ENCODE peak calls at places on chromosomes 7 and 10, in seven cellular contexts. One of them, this sample, is unnamed.
A peak's percentile ranks its signal among the peaks of the same experiment; 100 is the strongest.

GRCh38 chr7:148773344-148773743 is 74.6 kb downstream of the CUL1 start:
- DNase-seq in lower lobe of right lung: no peak
- DNase-seq in heart left ventricle: no peak
- DNase-seq in MM.1S: peak; percentile 93
- DNase-seq in heart right ventricle: no peak
- DNase-seq in transverse colon: no peak
- DNase-seq in prostate gland: no peak
- DNase-seq in this sample: no peak

GRCh38 chr10:53990799-53991238 is 810.2 kb downstream of the PCDH15 start:
- DNase-seq in heart left ventricle: no peak
- DNase-seq in lower lobe of right lung: no peak
- DNase-seq in MM.1S: no peak
- DNase-seq in heart right ventricle: no peak
- DNase-seq in prostate gland: no peak
- DNase-seq in transverse colon: no peak
- DNase-seq in this sample: no peak

GRCh38 chr10:119165171-119166110 is at the start of gene SFXN4:
- DNase-seq in prostate gland: peak; percentile 67
- DNase-seq in heart left ventricle: peak; percentile 88
- DNase-seq in transverse colon: peak; percentile 85
- DNase-seq in MM.1S: peak; percentile 80
- DNase-seq in heart right ventricle: peak; percentile 84
- DNase-seq in lower lobe of right lung: peak; percentile 90
- DNase-seq in this sample: peak; percentile 93

GRCh38 chr10:5482016-5482415 is 17.4 kb downstream of the CALML5 start:
- DNase-seq in heart left ventricle: no peak
- DNase-seq in heart right ventricle: no peak
- DNase-seq in transverse colon: no peak
- DNase-seq in prostate gland: no peak
- DNase-seq in MM.1S: no peak
- DNase-seq in lower lobe of right lung: no peak
- DNase-seq in this sample: no peak

GRCh38 chr10:105585753-105586152 is 944.7 kb downstream of the SORCS3 start:
- DNase-seq in transverse colon: no peak
- DNase-seq in heart left ventricle: no peak
- DNase-seq in lower lobe of right lung: no peak
- DNase-seq in heart right ventricle: no peak
- DNase-seq in MM.1S: no peak
- DNase-seq in prostate gland: no peak
- DNase-seq in this sample: no peak

GRCh38 chr7:130417215-130417614 is 23.6 kb downstream of the CEP41 start:
- DNase-seq in transverse colon: no peak
- DNase-seq in lower lobe of right lung: no peak
- DNase-seq in MM.1S: no peak
- DNase-seq in heart left ventricle: no peak
- DNase-seq in heart right ventricle: no peak
- DNase-seq in prostate gland: no peak
- DNase-seq in this sample: no peak

GRCh38 chr10:113618338-113618737 is 45.5 kb downstream of the NRAP start:
- DNase-seq in prostate gland: no peak
- DNase-seq in transverse colon: no peak
- DNase-seq in MM.1S: no peak
- DNase-seq in heart left ventricle: no peak
- DNase-seq in heart right ventricle: no peak
- DNase-seq in lower lobe of right lung: no peak
- DNase-seq in this sample: no peak

GRCh38 chr10:71250405-71250804 is 38.0 kb downstream of the UNC5B start:
- DNase-seq in MM.1S: no peak
- DNase-seq in lower lobe of right lung: no peak
- DNase-seq in prostate gland: no peak
- DNase-seq in transverse colon: no peak
- DNase-seq in heart left ventricle: no peak
- DNase-seq in heart right ventricle: no peak
- DNase-seq in this sample: peak; percentile 1

GRCh38 chr10:101807158-101807557 is 11.1 kb downstream of the OGA start:
- DNase-seq in MM.1S: no peak
- DNase-seq in transverse colon: no peak
- DNase-seq in heart left ventricle: no peak
- DNase-seq in lower lobe of right lung: no peak
- DNase-seq in prostate gland: no peak
- DNase-seq in heart right ventricle: no peak
- DNase-seq in this sample: no peak

GRCh38 chr7:31767686-31768358 is 80.8 kb downstream of the PPP1R17 start:
- DNase-seq in MM.1S: no peak
- DNase-seq in prostate gland: no peak
- DNase-seq in transverse colon: no peak
- DNase-seq in lower lobe of right lung: no peak
- DNase-seq in heart right ventricle: no peak
- DNase-seq in heart left ventricle: no peak
- DNase-seq in this sample: no peak

GRCh38 chr7:69825031-69825681 is 226.9 kb downstream of the AUTS2 start:
- DNase-seq in lower lobe of right lung: no peak
- DNase-seq in transverse colon: no peak
- DNase-seq in MM.1S: no peak
- DNase-seq in heart left ventricle: no peak
- DNase-seq in prostate gland: no peak
- DNase-seq in heart right ventricle: no peak
- DNase-seq in this sample: no peak

GRCh38 chr10:43043773-43044394 is 33.0 kb upstream of the RET start:
- DNase-seq in lower lobe of right lung: peak; percentile 28
- DNase-seq in heart left ventricle: no peak
- DNase-seq in transverse colon: no peak
- DNase-seq in prostate gland: no peak
- DNase-seq in MM.1S: no peak
- DNase-seq in heart right ventricle: no peak
- DNase-seq in this sample: no peak

GRCh38 chr7:130486963-130487324 is 4.9 kb upstream of the MEST start:
- DNase-seq in prostate gland: no peak
- DNase-seq in heart right ventricle: no peak
- DNase-seq in lower lobe of right lung: no peak
- DNase-seq in transverse colon: no peak
- DNase-seq in heart left ventricle: no peak
- DNase-seq in MM.1S: no peak
- DNase-seq in this sample: no peak

GRCh38 chr7:134553976-134554375 is 5.1 kb downstream of the AKR1B15 start:
- DNase-seq in lower lobe of right lung: no peak
- DNase-seq in prostate gland: no peak
- DNase-seq in MM.1S: peak; percentile 35
- DNase-seq in heart right ventricle: no peak
- DNase-seq in heart left ventricle: no peak
- DNase-seq in transverse colon: no peak
- DNase-seq in this sample: no peak

GRCh38 chr7:19143930-19144574 is 1.2 kb downstream of the FERD3L start:
- DNase-seq in heart left ventricle: no peak
- DNase-seq in prostate gland: no peak
- DNase-seq in lower lobe of right lung: no peak
- DNase-seq in heart right ventricle: no peak
- DNase-seq in MM.1S: no peak
- DNase-seq in transverse colon: no peak
- DNase-seq in this sample: peak; percentile 26

GRCh38 chr7:77235280-77235679 is 35.7 kb upstream of the FGL2 start:
- DNase-seq in transverse colon: no peak
- DNase-seq in heart left ventricle: no peak
- DNase-seq in MM.1S: no peak
- DNase-seq in lower lobe of right lung: no peak
- DNase-seq in heart right ventricle: no peak
- DNase-seq in prostate gland: no peak
- DNase-seq in this sample: no peak

GRCh38 chr7:28165221-28165807 is 15.3 kb downstream of the JAZF1 start:
- DNase-seq in MM.1S: no peak
- DNase-seq in lower lobe of right lung: no peak
- DNase-seq in heart left ventricle: no peak
- DNase-seq in heart right ventricle: no peak
- DNase-seq in prostate gland: no peak
- DNase-seq in transverse colon: no peak
- DNase-seq in this sample: no peak

GRCh38 chr10:14362098-14362497 is 31.4 kb upstream of the FRMD4A start:
- DNase-seq in heart right ventricle: no peak
- DNase-seq in lower lobe of right lung: no peak
- DNase-seq in transverse colon: no peak
- DNase-seq in MM.1S: no peak
- DNase-seq in heart left ventricle: no peak
- DNase-seq in prostate gland: no peak
- DNase-seq in this sample: no peak

GRCh38 chr7:88826222-88826621 is 30.7 kb upstream of the TEX47 start:
- DNase-seq in MM.1S: peak; percentile 74
- DNase-seq in heart left ventricle: no peak
- DNase-seq in lower lobe of right lung: no peak
- DNase-seq in heart right ventricle: no peak
- DNase-seq in prostate gland: no peak
- DNase-seq in transverse colon: no peak
- DNase-seq in this sample: no peak

GRCh38 chr10:84308481-84309304 is 19.7 kb upstream of the CCSER2 start:
- DNase-seq in heart left ventricle: peak; percentile 67
- DNase-seq in prostate gland: peak; percentile 44
- DNase-seq in transverse colon: peak; percentile 51
- DNase-seq in heart right ventricle: peak; percentile 32
- DNase-seq in lower lobe of right lung: peak; percentile 55
- DNase-seq in MM.1S: no peak
- DNase-seq in this sample: peak; percentile 72

GRCh38 chr7:77460057-77460486 is 43.9 kb upstream of the GSAP start:
- DNase-seq in lower lobe of right lung: no peak
- DNase-seq in heart left ventricle: no peak
- DNase-seq in prostate gland: no peak
- DNase-seq in transverse colon: peak; percentile 26
- DNase-seq in heart right ventricle: no peak
- DNase-seq in MM.1S: no peak
- DNase-seq in this sample: no peak

GRCh38 chr7:30969604-30969970 is 5.8 kb downstream of the GHRHR start:
- DNase-seq in transverse colon: no peak
- DNase-seq in prostate gland: no peak
- DNase-seq in MM.1S: no peak
- DNase-seq in heart right ventricle: no peak
- DNase-seq in heart left ventricle: no peak
- DNase-seq in lower lobe of right lung: no peak
- DNase-seq in this sample: no peak

GRCh38 chr10:70265032-70265689 is 18.6 kb downstream of the NPFFR1 start:
- DNase-seq in transverse colon: no peak
- DNase-seq in lower lobe of right lung: no peak
- DNase-seq in heart right ventricle: no peak
- DNase-seq in heart left ventricle: no peak
- DNase-seq in prostate gland: no peak
- DNase-seq in MM.1S: peak; percentile 80
- DNase-seq in this sample: no peak

GRCh38 chr10:112362833-112363232 is 11.1 kb upstream of the ACSL5 start:
- DNase-seq in heart right ventricle: peak; percentile 60
- DNase-seq in heart left ventricle: peak; percentile 69
- DNase-seq in transverse colon: peak; percentile 60
- DNase-seq in prostate gland: no peak
- DNase-seq in MM.1S: no peak
- DNase-seq in lower lobe of right lung: no peak
- DNase-seq in this sample: peak; percentile 59

GRCh38 chr7:27898735-27899134 is 158.8 kb downstream of the TAX1BP1 start:
- DNase-seq in MM.1S: no peak
- DNase-seq in heart right ventricle: no peak
- DNase-seq in transverse colon: no peak
- DNase-seq in prostate gland: no peak
- DNase-seq in heart left ventricle: no peak
- DNase-seq in lower lobe of right lung: no peak
- DNase-seq in this sample: no peak

GRCh38 chr7:29929018-29929807 is 60.4 kb downstream of the SCRN1 start:
- DNase-seq in transverse colon: no peak
- DNase-seq in heart right ventricle: no peak
- DNase-seq in MM.1S: no peak
- DNase-seq in prostate gland: no peak
- DNase-seq in heart left ventricle: no peak
- DNase-seq in lower lobe of right lung: no peak
- DNase-seq in this sample: no peak

GRCh38 chr7:118662266-118662665 is 437.8 kb downstream of the ANKRD7 start:
- DNase-seq in heart right ventricle: no peak
- DNase-seq in prostate gland: no peak
- DNase-seq in transverse colon: no peak
- DNase-seq in MM.1S: no peak
- DNase-seq in lower lobe of right lung: no peak
- DNase-seq in heart left ventricle: no peak
- DNase-seq in this sample: no peak

GRCh38 chr7:118664498-118664897 is 440.0 kb downstream of the ANKRD7 start:
- DNase-seq in heart right ventricle: no peak
- DNase-seq in prostate gland: no peak
- DNase-seq in transverse colon: no peak
- DNase-seq in MM.1S: no peak
- DNase-seq in heart left ventricle: no peak
- DNase-seq in lower lobe of right lung: no peak
- DNase-seq in this sample: no peak
- H3K4me3 ChIP-seq in heart right ventricle: no peak overlapping the region
- H3K4me3 ChIP-seq in prostate gland: no peak overlapping the region
- H3K4me3 ChIP-seq in transverse colon: no peak overlapping the region
- H3K4me3 ChIP-seq in MM.1S: no peak overlapping the region
- H3K4me3 ChIP-seq in heart left ventricle: no peak overlapping the region
- H3K4me3 ChIP-seq in lower lobe of right lung: no peak overlapping the region
- H3K4me3 ChIP-seq in this sample: no peak overlapping the region

DNA sequence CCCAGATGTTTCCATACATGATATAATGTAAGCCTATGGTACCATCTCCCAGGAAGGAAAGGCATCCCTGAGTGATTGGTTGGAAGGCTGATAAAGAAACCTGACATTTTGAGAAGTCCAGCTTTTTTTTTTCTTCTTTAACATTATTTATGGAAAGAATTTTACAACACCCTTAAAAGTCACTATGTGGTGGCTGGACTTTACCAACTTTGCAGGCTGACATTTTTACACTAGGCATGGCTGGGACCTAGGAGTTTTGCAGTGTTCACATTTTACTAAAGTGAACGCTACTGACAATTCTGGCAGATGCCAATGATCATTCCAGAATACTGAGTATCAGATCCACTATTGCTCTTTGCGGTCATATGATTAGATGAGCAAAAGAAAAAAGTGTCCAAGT is 239.9 kb downstream of the GLI3 start:
- DNase-seq in lower lobe of right lung: no peak
- DNase-seq in transverse colon: no peak
- DNase-seq in prostate gland: no peak
- DNase-seq in MM.1S: no peak
- DNase-seq in heart left ventricle: no peak
- DNase-seq in heart right ventricle: no peak
- DNase-seq in this sample: no peak
- H3K27ac ChIP-seq in lower lobe of right lung: no peak overlapping the region
- H3K27ac ChIP-seq in transverse colon: peak overlapping the region; percentile 17
- H3K27ac ChIP-seq in prostate gland: no peak overlapping the region
- H3K27ac ChIP-seq in MM.1S: no peak overlapping the region
- H3K27ac ChIP-seq in heart left ventricle: no peak overlapping the region
- H3K27ac ChIP-seq in heart right ventricle: no peak overlapping the region
- H3K27ac ChIP-seq in this sample: no peak overlapping the region

GRCh38 chr7:137342340-137342739 is 1.2 kb downstream of the PTN start:
- DNase-seq in transverse colon: no peak
- DNase-seq in lower lobe of right lung: no peak
- DNase-seq in MM.1S: no peak
- DNase-seq in heart left ventricle: no peak
- DNase-seq in prostate gland: no peak
- DNase-seq in heart right ventricle: no peak
- DNase-seq in this sample: no peak
- H3K4me3 ChIP-seq in transverse colon: no peak overlapping the region
- H3K4me3 ChIP-seq in lower lobe of right lung: no peak overlapping the region
- H3K4me3 ChIP-seq in MM.1S: no peak overlapping the region
- H3K4me3 ChIP-seq in heart left ventricle: peak overlapping the region; percentile 68
- H3K4me3 ChIP-seq in prostate gland: peak overlapping the region; percentile 36
- H3K4me3 ChIP-seq in heart right ventricle: no peak overlapping the region
- H3K4me3 ChIP-seq in this sample: peak overlapping the region; percentile 48

GRCh38 chr7:43508434-43508833 is 74.5 kb upstream of the STK17A start:
- DNase-seq in transverse colon: no peak
- DNase-seq in lower lobe of right lung: no peak
- DNase-seq in prostate gland: no peak
- DNase-seq in heart right ventricle: no peak
- DNase-seq in heart left ventricle: no peak
- DNase-seq in MM.1S: no peak
- DNase-seq in this sample: no peak
- H3K27ac ChIP-seq in transverse colon: no peak overlapping the region
- H3K27ac ChIP-seq in lower lobe of right lung: no peak overlapping the region
- H3K27ac ChIP-seq in prostate gland: no peak overlapping the region
- H3K27ac ChIP-seq in heart right ventricle: no peak overlapping the region
- H3K27ac ChIP-seq in heart left ventricle: no peak overlapping the region
- H3K27ac ChIP-seq in MM.1S: no peak overlapping the region
- H3K27ac ChIP-seq in this sample: no peak overlapping the region

GRCh38 chr10:95291634-95292039 is 834 bp upstream of the PDLIM1 start:
- DNase-seq in transverse colon: no peak
- DNase-seq in MM.1S: no peak
- DNase-seq in heart left ventricle: peak; percentile 33
- DNase-seq in lower lobe of right lung: no peak
- DNase-seq in heart right ventricle: no peak
- DNase-seq in prostate gland: no peak
- DNase-seq in this sample: no peak
- H3K4me3 ChIP-seq in transverse colon: no peak overlapping the region
- H3K4me3 ChIP-seq in MM.1S: no peak overlapping the region
- H3K4me3 ChIP-seq in heart left ventricle: peak overlapping the region; percentile 100
- H3K4me3 ChIP-seq in lower lobe of right lung: peak overlapping the region; percentile 79
- H3K4me3 ChIP-seq in heart right ventricle: no peak overlapping the region
- H3K4me3 ChIP-seq in prostate gland: no peak overlapping the region
- H3K4me3 ChIP-seq in this sample: no peak overlapping the region